ENCODE peak calls at places on chromosomes 4 and X, in seven cellular contexts. I, M, X, B, D, J and C are unnamed samples.

GRCh38 chr4:76342803-76343202 is 36.3 kb downstream of the STBD1 start:
- DNase-seq in J (no peak), D (no peak), X (no peak), M (no peak), I (no peak), B (no peak), C (no peak)

GRCh38 chr4:175671491-175671934 is 140.6 kb downstream of the GPM6A start:
- DNase-seq in I (no peak), D (no peak), J (no peak), X (no peak), B (peak; percentile 51), M (peak; percentile 2), C (no peak)

GRCh38 chrX:37371578-37371981 is 22.4 kb downstream of the PRRG1 start:
- DNase-seq in I (no peak), X (no peak), B (peak; percentile 78), D (peak; percentile 14), J (no peak), M (peak; percentile 39), C (no peak)

GRCh38 chr4:100736651-100737450 is 219.0 kb upstream of the EMCN start:
- DNase-seq in J (peak; percentile 85), D (peak; percentile 65), I (no peak), X (no peak), B (no peak), M (peak; percentile 95), C (no peak)

GRCh38 chr4:82372502-82372873 is 1.3 kb downstream of the HNRNPD start:
- DNase-seq in X (no peak), D (peak; percentile 22), I (peak; percentile 54), M (peak; percentile 15), J (peak; percentile 32), B (no peak), C (peak; percentile 71)

GRCh38 chr4:124980276-124980752 is 267.8 kb upstream of the ANKRD50 start:
- DNase-seq in I (no peak), M (peak; percentile 90), B (no peak), J (peak; percentile 71), X (no peak), D (peak; percentile 74), C (no peak)

GRCh38 chrX:130566028-130566683 is 164.4 kb downstream of the RBMX2 start:
- DNase-seq in I (no peak), D (no peak), B (no peak), X (no peak), J (no peak), M (no peak), C (no peak)

GRCh38 chr4:182145360-182145905 is 97.8 kb upstream of the TENM3 start:
- DNase-seq in B (no peak), D (no peak), X (peak; percentile 23), M (peak; percentile 46), J (peak; percentile 5), I (no peak), C (no peak)

GRCh38 chr4:113596396-113596795 is 165.1 kb downstream of the CAMK2D start:
- DNase-seq in X (no peak), B (no peak), D (no peak), M (no peak), I (no peak), J (no peak), C (no peak)

GRCh38 chr4:113594231-113594556 is 167.3 kb downstream of the CAMK2D start:
- DNase-seq in B (no peak), J (no peak), M (no peak), I (no peak), X (no peak), D (no peak), C (no peak)

GRCh38 chr4:113591982-113592381 is 169.6 kb downstream of the CAMK2D start:
- DNase-seq in M (peak; percentile 86), B (no peak), X (peak; percentile 56), I (no peak), D (peak; percentile 44), J (peak; percentile 74), C (peak; percentile 10)

GRCh38 chr4:113588895-113589668 is 172.5 kb downstream of the CAMK2D start:
- DNase-seq in B (no peak), D (peak; percentile 24), X (no peak), J (no peak), M (peak; percentile 19), I (no peak), C (no peak)

GRCh38 chr4:113593400-113594230 is 167.9 kb downstream of the CAMK2D start:
- DNase-seq in M (no peak), I (no peak), B (no peak), J (no peak), D (no peak), X (no peak), C (no peak)
- H3K27ac ChIP-seq in M (no peak overlapping the region), I (no peak overlapping the region), B (no peak overlapping the region), J (peak overlapping the region; percentile 73), D (no peak overlapping the region), X (no peak overlapping the region), C (no peak overlapping the region)

GRCh38 chrX:149687991-149688390 is 23.9 kb upstream of the MAGEA11 start:
- DNase-seq in B (no peak), I (no peak), J (no peak), D (no peak), X (no peak), M (no peak), C (no peak)

GRCh38 chrX:149682956-149683947 is 28.6 kb upstream of the MAGEA11 start:
- DNase-seq in B (no peak), D (no peak), X (no peak), M (no peak), I (no peak), J (no peak), C (no peak)

GRCh38 chrX:149683966-149684730 is 27.7 kb upstream of the MAGEA11 start:
- DNase-seq in M (no peak), J (no peak), I (no peak), B (no peak), D (no peak), X (no peak), C (no peak)

GRCh38 chrX:149682031-149682430 is 29.8 kb upstream of the MAGEA11 start:
- DNase-seq in B (no peak), J (no peak), I (no peak), D (no peak), M (no peak), X (no peak), C (no peak)
- H3K27ac ChIP-seq in B (no peak overlapping the region), J (no peak overlapping the region), I (no peak overlapping the region), D (no peak overlapping the region), M (no peak overlapping the region), X (no peak overlapping the region), C (no peak overlapping the region)

GRCh38 chr4:139720806-139721205 is 55.2 kb downstream of the MGST2 start:
- DNase-seq in I (no peak), J (peak; percentile 30), D (peak; percentile 20), M (no peak), X (no peak), B (no peak), C (no peak)
- H3K27ac ChIP-seq in I (no peak overlapping the region), J (no peak overlapping the region), D (no peak overlapping the region), M (no peak overlapping the region), X (no peak overlapping the region), B (no peak overlapping the region), C (no peak overlapping the region)

GRCh38 chr4:94588900-94589693 is 137.4 kb downstream of the PDLIM5 start:
- DNase-seq in I (no peak), J (peak; percentile 33), M (no peak), B (no peak), D (no peak), X (peak; percentile 65), C (no peak)
- H3K27ac ChIP-seq in I (no peak overlapping the region), J (peak overlapping the region; percentile 18), M (no peak overlapping the region), B (no peak overlapping the region), D (no peak overlapping the region), X (peak overlapping the region; percentile 24), C (no peak overlapping the region)

GRCh38 chr4:142550955-142551354 is 295.1 kb downstream of the INPP4B start:
- DNase-seq in B (no peak), D (no peak), I (no peak), X (no peak), J (no peak), M (no peak), C (no peak)

GRCh38 chr4:142549726-142550463 is 296.2 kb downstream of the INPP4B start:
- DNase-seq in D (peak; percentile 81), B (no peak), I (no peak), J (peak; percentile 54), M (peak; percentile 96), X (peak; percentile 6), C (no peak)

GRCh38 chr4:142554412-142554811 is 291.7 kb downstream of the INPP4B start:
- DNase-seq in B (no peak), J (no peak), M (no peak), X (no peak), I (no peak), D (no peak), C (no peak)

GRCh38 chr4:142549248-142549647 is 296.9 kb downstream of the INPP4B start:
- DNase-seq in B (no peak), D (no peak), J (no peak), X (no peak), M (no peak), I (no peak), C (no peak)

GRCh38 chr4:142551513-142552280 is 294.4 kb downstream of the INPP4B start:
- DNase-seq in B (no peak), J (no peak), X (no peak), M (peak; percentile 61), I (no peak), D (no peak), C (no peak)
- H3K27ac ChIP-seq in B (no peak overlapping the region), J (no peak overlapping the region), X (no peak overlapping the region), M (no peak overlapping the region), I (no peak overlapping the region), D (no peak overlapping the region), C (no peak overlapping the region)

GRCh38 chr4:48669086-48669485 is 111.0 kb downstream of the FRYL start:
- DNase-seq in B (no peak), J (no peak), D (no peak), M (no peak), X (no peak), I (no peak), C (no peak)
- H3K27ac ChIP-seq in B (no peak overlapping the region), J (no peak overlapping the region), D (no peak overlapping the region), M (no peak overlapping the region), X (no peak overlapping the region), I (no peak overlapping the region), C (no peak overlapping the region)

GRCh38 chr4:33685939-33686338 is 2558.4 kb downstream of the ARAP2 start:
- DNase-seq in J (no peak), M (no peak), D (no peak), X (no peak), I (no peak), B (no peak), C (no peak)
- H3K27ac ChIP-seq in J (no peak overlapping the region), M (no peak overlapping the region), D (no peak overlapping the region), X (no peak overlapping the region), I (no peak overlapping the region), B (no peak overlapping the region), C (no peak overlapping the region)